ENCODE peak calls at places on chromosomes 12 and 14, in seven cellular contexts. E, W, B, O, I, K and U are unnamed samples.

GRCh38 chr12:124637586-124637985 is 70.2 kb upstream of the NCOR2 start:
- DNase-seq in E (no peak), W (no peak), B (no peak), O (no peak), I (no peak), K (no peak), U (no peak)

GRCh38 chr12:76144253-76144564 is 59.7 kb upstream of the NAP1L1 start:
- DNase-seq in E (peak), W (no peak), B (no peak), O (peak), I (no peak), K (peak), U (no peak)

GRCh38 chr12:54424232-54424631 is 5.2 kb upstream of the ITGA5 start:
- DNase-seq in E (no peak), W (no peak), B (no peak), O (no peak), I (no peak), K (no peak), U (no peak)

GRCh38 chr14:102917469-102918211 is 4.8 kb upstream of the AMN start:
- DNase-seq in E (no peak), W (no peak), B (no peak), O (peak), I (peak), K (peak), U (no peak)

GRCh38 chr12:49051777-49052438 is 8.7 kb downstream of the KMT2D start:
- DNase-seq in E (no peak), W (no peak), B (no peak), O (no peak), I (peak), K (no peak), U (no peak)

GRCh38 chr14:52031781-52032180 is 37.1 kb downstream of the NID2 start:
- DNase-seq in E (no peak), W (no peak), B (no peak), O (no peak), I (peak), K (no peak), U (no peak)

GRCh38 chr14:60648169-60648933 is 926 bp downstream of the SIX1 start:
- DNase-seq in E (no peak), W (no peak), B (no peak), O (no peak), I (no peak), K (no peak), U (no peak)

GRCh38 chr14:24630872-24631477 is 3.0 kb downstream of the GZMB start:
- DNase-seq in E (no peak), W (no peak), B (no peak), O (no peak), I (no peak), K (no peak), U (no peak)

GRCh38 chr12:113065126-113066007 is 8.8 kb downstream of the DTX1 start:
- DNase-seq in E (no peak), W (no peak), B (no peak), O (no peak), I (no peak), K (no peak), U (no peak)

GRCh38 chr12:31000751-31001150 is 72.9 kb upstream of the DDX11 start:
- DNase-seq in E (no peak), W (no peak), B (no peak), O (no peak), I (no peak), K (no peak), U (no peak)

GRCh38 chr12:124171231-124171985 is 123.5 kb upstream of the RFLNA start:
- DNase-seq in E (no peak), W (no peak), B (no peak), O (no peak), I (no peak), K (no peak), U (no peak)

GRCh38 chr12:31603546-31604009 is 12.6 kb upstream of the DENND5B start:
- DNase-seq in E (no peak), W (no peak), B (no peak), O (no peak), I (no peak), K (no peak), U (no peak)

GRCh38 chr14:55851301-55851700 is 266.9 kb upstream of the PELI2 start:
- DNase-seq in E (no peak), W (no peak), B (no peak), O (no peak), I (no peak), K (no peak), U (no peak)

GRCh38 chr12:2460051-2460450 is 334.7 kb upstream of the FKBP4 start:
- DNase-seq in E (no peak), W (no peak), B (no peak), O (no peak), I (no peak), K (no peak), U (no peak)

GRCh38 chr14:78974691-78975090 is 804.5 kb downstream of the NRXN3 start:
- DNase-seq in E (no peak), W (peak), B (no peak), O (no peak), I (no peak), K (no peak), U (no peak)

GRCh38 chr12:40405419-40405818 is 180.6 kb downstream of the LRRK2 start:
- DNase-seq in E (no peak), W (no peak), B (no peak), O (no peak), I (no peak), K (no peak), U (no peak)

GRCh38 chr14:70934084-70934483 is 26.8 kb downstream of the PCNX1 start:
- DNase-seq in E (no peak), W (no peak), B (no peak), O (no peak), I (no peak), K (no peak), U (no peak)

GRCh38 chr12:100576311-100577036 is 3.0 kb downstream of the GAS2L3 start:
- DNase-seq in E (peak), W (no peak), B (no peak), O (no peak), I (no peak), K (no peak), U (no peak)